ENCODE peak calls at places on chromosomes 3 and 15, in nine cellular contexts. Q is HCT116, F is HepG2, K is Panc1, P is SK-N-SH, A is HL-60, R is GM23338, L is GM12878, H is K562. U is an unnamed sample.

GRCh38 chr3:77931272-77932009 is 891.5 kb downstream of the ROBO2 start:
- DNase-seq in A (no peak), Q (no peak), P (peak; percentile 1), R (no peak), F (peak; percentile 1), H (no peak), L (no peak), K (no peak), U (no peak)

GRCh38 chr15:89026167-89026566 is 62.1 kb upstream of the ABHD2 start:
- DNase-seq in R (no peak), A (no peak), K (no peak), L (no peak), H (no peak), P (no peak), Q (no peak), F (no peak), U (no peak)

GRCh38 chr15:87827126-87827525 is 429.4 kb downstream of the NTRK3 start:
- DNase-seq in L (no peak), H (no peak), Q (no peak), K (no peak), P (no peak), F (no peak), R (no peak), A (no peak), U (no peak)

GRCh38 chr15:96066852-96067490 is 263.5 kb upstream of the NR2F2 start:
- DNase-seq in Q (no peak), L (no peak), K (no peak), F (no peak), R (no peak), H (peak; percentile 27), P (no peak), A (peak; percentile 90), U (no peak)

GRCh38 chr15:100759698-100760356 is 119.8 kb upstream of the ALDH1A3 start:
- DNase-seq in H (no peak), F (peak; percentile 22), R (no peak), A (no peak), P (peak; percentile 62), L (no peak), K (peak; percentile 30), Q (peak; percentile 51), U (peak; percentile 93)

GRCh38 chr3:157142315-157142714 is 17.6 kb downstream of the CCNL1 start:
- DNase-seq in A (no peak), P (no peak), H (no peak), R (no peak), F (no peak), K (no peak), Q (no peak), L (no peak), U (no peak)

GRCh38 chr15:47504624-47505256 is 212.6 kb upstream of the SEMA6D start:
- DNase-seq in P (no peak), R (no peak), H (no peak), A (peak; percentile 82), L (no peak), F (no peak), K (no peak), Q (no peak), U (no peak)

GRCh38 chr3:127028766-127029520 is 46.0 kb downstream of the PLXNA1 start:
- DNase-seq in P (no peak), R (no peak), A (no peak), H (no peak), L (no peak), K (no peak), F (no peak), Q (no peak), U (no peak)

GRCh38 chr3:124559650-124560405 is 170.4 kb upstream of the UMPS start:
- DNase-seq in L (no peak), P (peak; percentile 78), F (peak; percentile 60), H (peak; percentile 65), K (peak; percentile 64), Q (peak; percentile 72), A (peak; percentile 52), R (peak; percentile 92), U (peak; percentile 83)

GRCh38 chr3:492586-493296 is 296.2 kb downstream of the CHL1 start:
- DNase-seq in F (no peak), R (peak; percentile 17), P (no peak), Q (no peak), H (no peak), K (no peak), A (no peak), L (no peak), U (no peak)

GRCh38 chr3:60176614-60177013 is 1074.6 kb downstream of the FHIT start:
- DNase-seq in P (no peak), L (no peak), R (no peak), Q (no peak), A (no peak), K (no peak), F (no peak), H (no peak), U (no peak)

GRCh38 chr3:16849240-16849639 is 35.5 kb upstream of the PLCL2 start:
- DNase-seq in A (peak; percentile 85), R (peak; percentile 75), Q (no peak), K (no peak), L (no peak), P (no peak), F (no peak), H (no peak), U (no peak)

GRCh38 chr3:62101488-62101887 is 271.9 kb downstream of the FEZF2 start:
- DNase-seq in A (no peak), Q (no peak), P (peak; percentile 23), L (no peak), K (no peak), H (no peak), R (no peak), F (no peak), U (no peak)

GRCh38 chr3:52220380-52221026 is 4.9 kb downstream of the TLR9 start:
- DNase-seq in L (no peak), P (peak; percentile 93), F (peak; percentile 49), Q (peak; percentile 54), H (peak; percentile 75), A (peak; percentile 90), R (peak; percentile 90), K (peak; percentile 64), U (peak; percentile 62)

GRCh38 chr3:37718647-37719046 is 143.0 kb upstream of the CTDSPL start:
- DNase-seq in R (no peak), A (no peak), H (no peak), Q (no peak), F (no peak), L (no peak), K (no peak), P (no peak), U (no peak)

GRCh38 chr3:118912188-118912587 is 122.5 kb downstream of the IGSF11 start:
- DNase-seq in A (no peak), R (no peak), Q (no peak), L (no peak), P (peak; percentile 4), H (no peak), K (no peak), F (no peak), U (no peak)

GRCh38 chr3:132722165-132723023 is at the start of gene NPHP3:
- DNase-seq in A (peak; percentile 91), H (peak; percentile 93), L (peak; percentile 67), F (peak; percentile 84), R (peak; percentile 95), P (peak; percentile 98), Q (peak; percentile 86), K (peak; percentile 67), U (peak; percentile 94)

GRCh38 chr3:150286390-150287147 is 121.5 kb upstream of the TSC22D2 start:
- DNase-seq in R (peak; percentile 86), P (peak; percentile 32), L (peak; percentile 15), Q (peak; percentile 66), F (peak; percentile 44), K (no peak), A (peak; percentile 2), H (peak; percentile 58), U (peak; percentile 47)

GRCh38 chr15:49883121-49883520 is 235.9 kb downstream of the ATP8B4 start:
- DNase-seq in K (no peak), Q (no peak), A (no peak), F (no peak), H (no peak), R (no peak), P (no peak), L (no peak), U (no peak)
- TF ChIP-seq REST in K (no peak), Q (no peak), A (no peak), F (no peak), H (no peak), R (no peak), P (no peak), L (no peak), U (no peak)

DNA sequence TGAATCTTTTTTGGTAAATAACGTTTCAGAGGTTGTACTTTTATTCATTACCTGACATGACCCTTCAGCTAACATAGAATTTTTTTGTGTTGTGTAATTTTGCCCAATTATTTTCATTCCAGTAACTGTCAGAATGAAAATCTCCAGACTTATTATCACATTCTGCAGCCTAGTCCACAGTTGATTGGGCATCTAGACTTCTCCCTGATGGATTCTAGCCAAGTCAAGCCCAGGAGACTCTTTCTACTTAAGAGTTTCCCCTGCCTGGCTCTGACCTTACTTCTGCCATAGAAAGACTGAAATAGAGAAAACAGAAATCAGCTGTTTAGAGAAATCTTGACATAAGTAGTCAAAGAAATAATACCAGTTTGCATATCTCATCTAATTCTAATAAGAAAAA is 82.9 kb upstream of the CDAN1 start:
- DNase-seq in H (no peak), P (no peak), F (no peak), A (no peak), L (no peak), K (no peak), R (no peak), Q (no peak), U (no peak)
- TF ChIP-seq REST in H (no peak), P (no peak), F (no peak), A (no peak), L (no peak), K (no peak), R (no peak), Q (no peak), U (no peak)

GRCh38 chr3:134054231-134054630 is 24.5 kb upstream of the SLCO2A1 start:
- DNase-seq in P (no peak), R (no peak), K (no peak), L (no peak), Q (no peak), A (no peak), H (no peak), F (no peak), U (no peak)

GRCh38 chr3:134055661-134056060 is 25.9 kb upstream of the SLCO2A1 start:
- DNase-seq in P (no peak), Q (no peak), R (no peak), H (no peak), K (no peak), L (no peak), A (no peak), F (no peak), U (no peak)

GRCh38 chr3:134049676-134050075 is 20.0 kb upstream of the SLCO2A1 start:
- DNase-seq in R (no peak), H (no peak), K (no peak), Q (no peak), A (no peak), P (no peak), L (no peak), F (no peak), U (no peak)

GRCh38 chr3:134054881-134055280 is 25.2 kb upstream of the SLCO2A1 start:
- DNase-seq in P (no peak), H (no peak), R (no peak), Q (no peak), K (no peak), A (no peak), L (no peak), F (no peak), U (no peak)

GRCh38 chr3:134052370-134052769 is 22.6 kb upstream of the SLCO2A1 start:
- DNase-seq in F (no peak), Q (no peak), R (no peak), H (no peak), A (no peak), K (no peak), L (no peak), P (no peak), U (no peak)
- TF ChIP-seq REST in F (no peak), Q (no peak), R (no peak), H (no peak), A (no peak), K (no peak), L (no peak), P (no peak), U (no peak)

GRCh38 chr15:69997701-69998273 is 99.9 kb downstream of the TLE3 start:
- DNase-seq in R (no peak), L (no peak), K (no peak), A (peak; percentile 6), F (no peak), P (no peak), H (no peak), Q (peak; percentile 7), U (no peak)
- TF ChIP-seq REST in R (no peak), L (no peak), K (no peak), A (no peak), F (no peak), P (no peak), H (no peak), Q (no peak), U (no peak)